ENCODE peak calls at places on chromosomes 16 and 17, in four cellular contexts. G is SK-N-SH, K is stomach, P is breast epithelium. B is an unnamed sample.

GRCh38 chr17:64118452-64118979 is 11.4 kb downstream of the ERN1 start:
- DNase-seq in G (no peak), K (peak; percentile 77), P (no peak), B (peak; percentile 68)

GRCh38 chr17:42673885-42674754 is 2.7 kb downstream of the PLEKHH3 start:
- DNase-seq in G (peak; percentile 81), K (peak; percentile 45), P (no peak), B (peak; percentile 89)

GRCh38 chr17:64134216-64134970 is 4.4 kb upstream of the ERN1 start:
- DNase-seq in G (no peak), K (no peak), P (no peak), B (no peak)

GRCh38 chr16:81229811-81230210 is 8.7 kb upstream of the BCO1 start:
- DNase-seq in G (no peak), K (no peak), P (no peak), B (no peak)

GRCh38 chr16:58843675-58844074 is 109.6 kb upstream of the GOT2 start:
- DNase-seq in G (peak; percentile 42), K (no peak), P (no peak), B (no peak)

GRCh38 chr17:35160354-35161201 is 13.0 kb downstream of the UNC45B start:
- DNase-seq in G (no peak), K (no peak), P (no peak), B (no peak)

GRCh38 chr16:674968-675883 is at the start of gene RHBDL1:
- DNase-seq in G (peak; percentile 80), K (no peak), P (no peak), B (no peak)

GRCh38 chr16:68065716-68066305 is 19.4 kb upstream of the NFATC3 start:
- DNase-seq in G (no peak), K (peak; percentile 15), P (no peak), B (no peak)

GRCh38 chr16:47519037-47519436 is 57.9 kb downstream of the PHKB start:
- DNase-seq in G (no peak), K (no peak), P (no peak), B (no peak)

GRCh38 chr17:9647014-9647413 is 1.7 kb downstream of the USP43 start:
- DNase-seq in G (no peak), K (no peak), P (no peak), B (no peak)

GRCh38 chr17:9645858-9646555 is 690 bp downstream of the USP43 start:
- DNase-seq in G (peak; percentile 27), K (peak; percentile 79), P (peak; percentile 42), B (no peak)

GRCh38 chr17:9646556-9646905 is 1.2 kb downstream of the USP43 start:
- DNase-seq in G (no peak), K (no peak), P (no peak), B (no peak)

GRCh38 chr17:9644910-9645751 is at the start of gene USP43:
- DNase-seq in G (peak; percentile 36), K (peak; percentile 69), P (peak; percentile 27), B (no peak)

DNA sequence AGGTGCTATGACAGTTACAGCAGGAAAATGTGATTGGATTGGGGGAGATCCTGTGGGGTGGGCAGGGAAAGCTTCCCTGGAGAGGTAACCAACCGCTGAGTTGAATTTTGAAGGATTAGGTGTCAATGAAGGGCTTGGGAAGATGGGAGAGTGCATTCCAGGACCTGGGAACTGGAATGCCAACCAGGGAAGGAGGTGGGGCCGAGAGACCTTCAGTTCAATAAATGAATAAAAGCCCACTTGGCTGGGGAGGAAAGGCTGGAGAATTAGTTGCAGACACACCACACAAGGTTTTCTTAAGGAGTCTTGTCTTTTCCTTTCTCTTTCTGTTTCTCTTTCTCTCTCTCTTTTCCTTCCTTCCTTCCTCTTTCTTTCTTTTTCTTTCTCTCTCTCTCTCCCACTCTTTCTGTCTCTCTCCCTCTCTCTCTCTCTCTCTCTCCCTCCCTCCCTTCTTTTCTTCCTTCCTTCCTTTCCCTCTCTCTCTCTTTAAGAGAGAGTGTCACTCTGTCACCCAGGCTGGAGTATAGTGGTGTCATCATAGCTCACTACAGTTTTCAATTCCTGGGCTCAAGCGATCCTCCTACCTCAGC is 3.3 kb downstream of the USP43 start:
- DNase-seq in G (no peak), K (no peak), P (no peak), B (no peak)
- H3K4me3 ChIP-seq in G (no peak overlapping the region), K (no peak overlapping the region), P (no peak overlapping the region), B (no peak overlapping the region)

GRCh38 chr16:4377573-4378146 is 6.0 kb downstream of the VASN start:
- DNase-seq in G (no peak), K (peak; percentile 53), P (no peak), B (no peak)

GRCh38 chr16:4376126-4376819 is 4.6 kb downstream of the VASN start:
- DNase-seq in G (peak; percentile 71), K (peak; percentile 96), P (peak; percentile 47), B (peak; percentile 97)

GRCh38 chr16:4376820-4377572 is 5.3 kb downstream of the VASN start:
- DNase-seq in G (no peak), K (no peak), P (no peak), B (no peak)

GRCh38 chr16:4379001-4379688 is 7.5 kb downstream of the VASN start:
- DNase-seq in G (no peak), K (no peak), P (no peak), B (no peak)

DNA sequence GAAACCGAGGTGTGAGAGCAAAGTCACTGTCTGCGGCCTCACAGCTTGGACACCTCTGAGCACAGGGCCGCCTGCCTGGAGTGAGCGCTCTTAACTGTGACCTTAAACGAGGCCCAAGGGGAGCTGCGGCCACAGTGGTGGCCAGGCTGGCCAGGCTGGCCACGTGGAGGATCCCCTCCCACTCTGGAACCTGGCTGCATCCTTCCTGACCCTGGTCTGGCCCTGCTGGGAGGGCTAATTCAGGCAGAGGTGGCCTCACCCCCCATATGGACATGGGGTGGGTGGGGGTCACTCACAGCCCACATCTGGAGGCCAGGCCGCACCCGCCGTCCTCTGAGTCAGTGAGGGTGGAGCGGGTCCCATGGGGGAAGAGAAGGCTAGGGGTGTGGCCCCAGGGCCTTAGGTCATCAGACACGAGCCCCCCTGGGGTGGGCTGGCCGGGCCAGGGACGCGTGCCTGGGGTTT is 6.6 kb downstream of the VASN start:
- DNase-seq in G (no peak), K (no peak), P (no peak), B (no peak)
- TF ChIP-seq POLR2AphosphoS5 in G (no peak), K (no peak), P (no peak), B (no peak)

GRCh38 chr16:86494565-86495356 is 15.6 kb upstream of the FOXF1 start:
- DNase-seq in G (no peak), K (no peak), P (no peak), B (peak; percentile 91)
- H3K27me3 ChIP-seq in G (peaks cover 97% of the 10 kb centered on the region), K (peaks cover 86% of the 10 kb centered on the region), P (peaks cover 98% of the 10 kb centered on the region), B (no peaks in the 10 kb centered on the region)

DNA sequence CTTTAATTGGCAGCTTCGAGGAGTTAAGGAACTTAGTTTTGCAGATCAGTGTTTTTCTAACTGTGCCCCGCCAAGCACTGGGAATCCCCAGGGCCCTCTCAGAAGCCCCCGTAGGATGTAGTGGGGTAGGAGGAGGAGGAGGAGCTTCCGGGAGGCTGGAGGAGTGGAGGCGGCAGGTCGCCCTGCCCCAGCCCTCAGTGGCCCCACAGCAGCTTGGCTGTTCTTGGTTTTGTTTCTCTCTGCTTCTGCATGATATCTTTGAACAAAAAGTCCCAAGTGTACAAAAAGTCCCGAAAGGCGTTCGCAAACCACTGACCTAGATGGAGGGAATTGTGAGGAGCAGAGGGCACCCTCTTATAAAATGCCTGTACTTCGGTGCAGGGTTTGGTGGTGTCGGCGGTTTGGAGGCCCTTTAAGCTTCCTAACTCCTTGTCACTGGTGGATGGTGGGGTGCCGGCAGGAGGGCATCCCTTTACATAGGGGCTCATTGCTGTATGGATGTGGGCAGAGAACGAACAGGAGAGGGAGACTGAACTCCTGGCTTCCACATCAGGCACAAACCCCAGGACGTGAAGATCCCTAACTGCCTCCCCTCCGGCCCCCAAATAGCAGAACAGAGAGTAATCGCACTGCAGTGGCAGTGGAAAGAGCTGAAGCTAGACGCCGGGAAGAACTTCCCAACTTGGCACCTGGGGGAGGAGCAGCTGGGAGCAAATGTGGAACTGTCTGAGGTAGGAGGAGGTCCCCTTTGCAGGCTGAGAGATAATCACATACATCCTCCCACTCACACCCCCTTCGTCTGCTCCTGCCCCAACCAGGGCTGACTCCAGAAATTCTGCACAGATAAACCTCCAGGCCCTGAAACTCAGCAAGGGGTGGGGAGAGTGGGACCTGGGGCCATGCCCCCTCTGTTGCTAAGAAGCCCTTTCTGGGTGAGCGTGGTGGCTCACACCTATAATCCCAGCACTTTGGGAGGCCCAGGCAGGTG is 20.1 kb downstream of the EPOP start:
- DNase-seq in G (no peak), K (no peak), P (no peak), B (no peak)
- H3K4me3 ChIP-seq in G (no peak overlapping the region), K (no peak overlapping the region), P (no peak overlapping the region), B (no peak overlapping the region)

GRCh38 chr16:35572186-35572585 is 2112.8 kb downstream of the TP53TG3F start:
- DNase-seq in G (no peak), K (no peak), P (no peak), B (no peak)
- TF ChIP-seq POLR2AphosphoS5 in G (no peak), K (no peak), P (no peak), B (no peak)

GRCh38 chr17:49495842-49496182 is 719 bp downstream of the NGFR start:
- DNase-seq in G (peak; percentile 66), K (no peak), P (no peak), B (no peak)

GRCh38 chr17:49497147-49498036 is 2.3 kb downstream of the NGFR start:
- DNase-seq in G (peak; percentile 84), K (no peak), P (no peak), B (peak; percentile 91)

GRCh38 chr17:49494937-49495841 is at the start of gene NGFR:
- DNase-seq in G (peak; percentile 96), K (no peak), P (no peak), B (no peak)

GRCh38 chr17:49496866-49497146 is 1.7 kb downstream of the NGFR start:
- DNase-seq in G (no peak), K (no peak), P (no peak), B (no peak)

GRCh38 chr17:49496183-49496865 is 1.2 kb downstream of the NGFR start:
- DNase-seq in G (peak; percentile 96), K (peak; percentile 83), P (no peak), B (peak; percentile 89)
- H3K27me3 ChIP-seq in G (peaks cover 80% of the 10 kb centered on the region), K (peaks cover 85% of the 10 kb centered on the region), P (peaks cover 43% of the 10 kb centered on the region), B (peaks cover 2% of the 10 kb centered on the region)

DNA sequence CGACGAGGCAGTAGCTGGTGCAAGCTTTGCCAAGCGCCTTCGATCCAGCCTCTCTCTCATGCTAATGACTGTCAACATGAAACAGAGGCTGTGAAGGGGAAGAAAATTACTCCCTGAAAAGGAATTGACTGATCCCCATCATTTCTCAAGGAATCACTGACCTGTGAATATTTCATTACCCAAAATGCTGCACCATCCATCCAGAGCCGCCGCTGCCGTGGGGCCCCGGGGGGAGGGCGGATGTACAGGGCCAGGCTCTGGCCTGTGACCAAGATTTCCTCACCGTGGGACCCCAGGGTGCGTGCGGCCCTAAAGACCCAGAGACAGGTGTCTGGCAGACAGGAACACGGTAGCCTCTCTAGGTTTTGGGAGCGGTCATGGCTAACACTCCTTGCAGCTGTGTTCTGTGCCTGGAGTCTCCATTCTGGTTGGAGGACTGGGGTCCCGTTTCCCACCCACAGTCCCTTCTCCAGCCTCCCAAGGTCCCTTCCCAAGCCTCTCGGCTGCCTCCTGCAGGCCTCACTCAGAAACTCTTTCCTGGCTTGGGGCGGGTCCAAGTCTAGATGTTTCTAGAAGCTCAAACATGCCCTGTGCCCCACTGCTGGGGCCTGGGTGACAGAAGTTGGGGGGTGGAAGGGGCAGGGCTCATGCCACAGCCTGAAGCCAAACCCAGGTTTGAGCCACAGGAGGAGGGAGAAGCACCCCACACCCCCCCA is 73.3 kb downstream of the ENGASE start:
- DNase-seq in G (no peak), K (no peak), P (no peak), B (no peak)
- H3K4me3 ChIP-seq in G (no peak overlapping the region), K (no peak overlapping the region), P (no peak overlapping the region), B (no peak overlapping the region)